ENCODE peak calls at places on chromosome 16, in five cellular contexts. N, U, Z, Q and L are unnamed samples. For H3K36me3, the result is how much of the 10 kb centered on the place peaks cover.

GRCh38 chr16:49340466-49340865 is 33.1 kb upstream of the C16orf78 start:
- DNase-seq in N (no peak), U (no peak), Z (no peak), Q (no peak), L (no peak)

GRCh38 chr16:234468-235305 is at the start of gene FAM234A:
- DNase-seq in N (peak), U (peak), Z (peak), Q (peak), L (peak)

GRCh38 chr16:24075929-24076716 is 180.0 kb upstream of the CACNG3 start:
- DNase-seq in N (peak), U (no peak), Z (no peak), Q (no peak), L (no peak)

GRCh38 chr16:76386784-76387183 is 109.6 kb downstream of the CNTNAP4 start:
- DNase-seq in N (no peak), U (no peak), Z (no peak), Q (no peak), L (no peak)

GRCh38 chr16:66525396-66526180 is 24.3 kb downstream of the TK2 start:
- DNase-seq in N (no peak), U (no peak), Z (no peak), Q (no peak), L (no peak)

GRCh38 chr16:25135239-25135878 is 23.8 kb downstream of the LCMT1 start:
- DNase-seq in N (no peak), U (peak), Z (no peak), Q (no peak), L (no peak)

GRCh38 chr16:70331588-70332358 is 14.9 kb upstream of the DDX19A start:
- DNase-seq in N (no peak), U (no peak), Z (peak), Q (peak), L (no peak)

GRCh38 chr16:70686376-70687171 is 721 bp upstream of the MTSS2 start:
- DNase-seq in N (no peak), U (no peak), Z (peak), Q (no peak), L (no peak)

GRCh38 chr16:23960081-23960499 is 124.3 kb downstream of the PRKCB start:
- DNase-seq in N (no peak), U (no peak), Z (no peak), Q (no peak), L (no peak)

GRCh38 chr16:324451-325334 is 27.8 kb downstream of the AXIN1 start:
- DNase-seq in N (no peak), U (peak), Z (no peak), Q (no peak), L (no peak)

GRCh38 chr16:50741225-50741807 is 570 bp upstream of the CYLD start:
- DNase-seq in N (no peak), U (peak), Z (no peak), Q (peak), L (no peak)

GRCh38 chr16:9911989-9912388 is 270.2 kb downstream of the GRIN2A start:
- DNase-seq in N (no peak), U (no peak), Z (no peak), Q (no peak), L (no peak)

GRCh38 chr16:56700195-56700594 is 17.9 kb downstream of the MT1X start:
- DNase-seq in N (no peak), U (no peak), Z (no peak), Q (no peak), L (no peak)

GRCh38 chr16:7839568-7839967 is 506.9 kb downstream of the RBFOX1 start:
- DNase-seq in N (no peak), U (no peak), Z (no peak), Q (no peak), L (no peak)

GRCh38 chr16:58464916-58465731 is 34.8 kb upstream of the NDRG4 start:
- DNase-seq in N (no peak), U (no peak), Z (no peak), Q (no peak), L (no peak)
- H3K4me3 ChIP-seq in N (no peak), U (peak), Z (peak), Q (peak), L (peak)

GRCh38 chr16:68229431-68230175 is 6.3 kb downstream of the ESRP2 start:
- DNase-seq in N (no peak), U (no peak), Z (peak), Q (peak), L (peak)
- H3K36me3 ChIP-seq in N (under half), U (under half), Z (under half), Q (under half), L (under half)

GRCh38 chr16:31455601-31456314 is 3.5 kb upstream of the ARMC5 start:
- DNase-seq in N (no peak), U (no peak), Z (peak), Q (no peak), L (no peak)
- TF ChIP-seq POLR2A in N (no peak), U (no peak), Z (no peak), Q (no peak), L (no peak)

GRCh38 chr16:2773188-2773968 is 3.7 kb downstream of the ELOB start:
- DNase-seq in N (no peak), U (no peak), Z (no peak), Q (no peak), L (no peak)

GRCh38 chr16:2775765-2776499 is 1.1 kb downstream of the ELOB start:
- DNase-seq in N (no peak), U (no peak), Z (no peak), Q (no peak), L (no peak)

GRCh38 chr16:2774161-2774891 is 2.8 kb downstream of the ELOB start:
- DNase-seq in N (no peak), U (no peak), Z (no peak), Q (no peak), L (no peak)

GRCh38 chr16:2776500-2777139 is 460 bp downstream of the ELOB start:
- DNase-seq in N (no peak), U (no peak), Z (no peak), Q (peak), L (no peak)

GRCh38 chr16:2775317-2775716 is 1.8 kb downstream of the ELOB start:
- DNase-seq in N (no peak), U (no peak), Z (no peak), Q (no peak), L (no peak)
- H3K4me3 ChIP-seq in N (no peak), U (no peak), Z (no peak), Q (no peak), L (no peak)

GRCh38 chr16:28320023-28320561 is 27.8 kb downstream of the SBK1 start:
- DNase-seq in N (no peak), U (no peak), Z (no peak), Q (no peak), L (no peak)
- H3K36me3 ChIP-seq in N (under half), U (under half), Z (under half), Q (under half), L (under half)

DNA sequence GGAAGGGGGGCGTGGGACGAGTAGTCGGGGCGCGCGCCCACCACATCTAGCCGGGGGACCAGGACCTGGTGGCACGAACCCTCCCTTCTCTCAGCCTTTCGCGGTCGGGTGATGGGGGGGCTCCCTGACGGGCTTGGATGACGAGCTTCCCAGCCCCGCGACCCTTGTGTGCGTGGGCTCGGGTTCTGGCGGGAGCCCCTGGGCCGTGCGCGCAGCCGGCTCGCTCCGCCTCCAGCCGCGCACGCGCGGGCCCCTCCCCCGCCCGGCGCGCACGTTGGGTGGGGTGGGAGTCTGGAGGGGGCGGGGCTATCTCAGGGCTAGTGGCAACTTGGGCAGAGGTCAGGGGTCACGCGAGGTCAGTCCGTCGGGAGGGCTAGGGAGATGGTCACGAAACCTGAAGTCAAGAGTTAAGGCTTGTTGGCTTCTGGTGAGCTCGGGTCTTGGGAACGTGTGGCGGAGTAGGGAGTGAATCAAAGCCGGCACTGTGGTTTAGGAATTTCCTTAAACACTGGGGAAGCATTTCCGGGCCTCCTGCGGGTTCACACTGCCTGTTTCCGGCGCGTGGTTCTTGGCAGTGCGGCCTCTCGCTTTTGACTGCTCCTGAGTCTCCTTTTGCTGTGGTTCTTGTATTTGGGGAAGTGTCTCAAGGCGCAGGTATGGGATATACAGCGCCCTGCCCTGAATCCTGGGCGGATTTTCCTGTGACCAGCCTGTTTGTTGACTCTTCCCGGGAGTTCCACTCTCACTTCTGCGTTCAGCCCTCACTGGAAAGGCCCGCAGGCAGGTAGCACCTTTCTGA is at the start of gene SRCAP:
- DNase-seq in N (peak), U (peak), Z (peak), Q (peak), L (peak)
- TF ChIP-seq POLR2A in N (peak), U (no peak), Z (peak), Q (peak), L (peak)

GRCh38 chr16:85460983-85461813 is 151.9 kb upstream of the GSE1 start:
- DNase-seq in N (no peak), U (no peak), Z (peak), Q (peak), L (no peak)
- H3K4me3 ChIP-seq in N (no peak), U (no peak), Z (peak), Q (no peak), L (no peak)

GRCh38 chr16:78896280-78896679 is 704.3 kb downstream of the MAF start:
- DNase-seq in N (no peak), U (no peak), Z (no peak), Q (no peak), L (no peak)

GRCh38 chr16:78897299-78897698 is 703.2 kb downstream of the MAF start:
- DNase-seq in N (no peak), U (no peak), Z (no peak), Q (no peak), L (no peak)

GRCh38 chr16:78894872-78895271 is 705.7 kb downstream of the MAF start:
- DNase-seq in N (no peak), U (no peak), Z (no peak), Q (no peak), L (peak)

GRCh38 chr16:78893340-78893739 is 707.2 kb downstream of the MAF start:
- DNase-seq in N (no peak), U (no peak), Z (no peak), Q (no peak), L (no peak)

GRCh38 chr16:78895661-78896060 is 704.9 kb downstream of the MAF start:
- DNase-seq in N (no peak), U (no peak), Z (no peak), Q (no peak), L (no peak)
- H3K36me3 ChIP-seq in N (under half), U (under half), Z (under half), Q (under half), L (under half)

GRCh38 chr16:27430923-27431484 is 29.0 kb downstream of the IL21R start:
- DNase-seq in N (no peak), U (no peak), Z (no peak), Q (no peak), L (no peak)
- TF ChIP-seq POLR2A in N (no peak), U (no peak), Z (no peak), Q (no peak), L (no peak)

DNA sequence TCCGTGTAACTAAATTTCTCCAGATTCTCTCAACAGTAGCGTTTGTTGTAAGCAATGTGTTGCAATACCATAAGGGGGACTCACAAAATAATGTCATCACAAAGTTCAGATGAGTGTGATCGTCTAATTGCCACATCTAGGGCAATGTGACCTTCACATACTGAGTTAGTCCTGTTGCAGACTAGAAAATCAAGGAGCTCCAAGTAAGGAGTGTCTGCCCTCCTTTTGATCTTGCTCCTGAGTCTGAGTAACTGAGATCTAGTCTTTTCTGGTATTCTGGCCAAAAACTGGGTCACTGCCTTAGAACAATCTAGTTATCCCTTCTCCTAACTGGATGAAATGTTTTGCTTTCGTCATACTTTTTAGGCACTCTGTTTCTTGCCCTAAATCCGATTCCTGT is 712.1 kb downstream of the CDH11 start:
- DNase-seq in N (no peak), U (no peak), Z (no peak), Q (peak), L (no peak)
- H3K4me3 ChIP-seq in N (no peak), U (no peak), Z (no peak), Q (no peak), L (no peak)